ENCODE peak calls at places on chromosomes 2 and 18, in seven cellular contexts. F, G, U, T, C, D and Z are unnamed samples.

GRCh38 chr2:143442203-143442602 is 313.0 kb downstream of the ARHGAP15 start:
- DNase-seq in F (no peak), G (no peak), U (peak), T (no peak), C (no peak), D (no peak), Z (no peak)

GRCh38 chr2:28747714-28748113 is 3.9 kb upstream of the PPP1CB start:
- DNase-seq in F (no peak), G (no peak), U (no peak), T (no peak), C (no peak), D (peak), Z (no peak)

GRCh38 chr2:153584244-153584643 is 105.7 kb upstream of the RPRM start:
- DNase-seq in F (no peak), G (no peak), U (no peak), T (no peak), C (no peak), D (no peak), Z (no peak)

GRCh38 chr2:3466966-3467365 is 52.4 kb downstream of the ADI1 start:
- DNase-seq in F (no peak), G (no peak), U (no peak), T (no peak), C (no peak), D (no peak), Z (no peak)

GRCh38 chr2:142472382-142472781 is 341.6 kb upstream of the LRP1B start:
- DNase-seq in F (no peak), G (no peak), U (no peak), T (no peak), C (no peak), D (no peak), Z (no peak)

GRCh38 chr18:3869848-3870247 is 419.9 kb downstream of the TGIF1 start:
- DNase-seq in F (no peak), G (no peak), U (no peak), T (no peak), C (no peak), D (peak), Z (no peak)

GRCh38 chr2:233037078-233037477 is 4.6 kb downstream of the NEU2 start:
- DNase-seq in F (no peak), G (peak), U (no peak), T (no peak), C (no peak), D (no peak), Z (no peak)

GRCh38 chr2:171319164-171319810 is 114.5 kb downstream of the METTL8 start:
- DNase-seq in F (no peak), G (no peak), U (no peak), T (peak), C (no peak), D (no peak), Z (no peak)

GRCh38 chr2:25250331-25251031 is 82.1 kb upstream of the POMC start:
- DNase-seq in F (peak), G (no peak), U (no peak), T (no peak), C (no peak), D (no peak), Z (no peak)

GRCh38 chr2:97963880-97964279 is 31.9 kb downstream of the TMEM131 start:
- DNase-seq in F (no peak), G (no peak), U (no peak), T (no peak), C (no peak), D (no peak), Z (no peak)

GRCh38 chr2:214651451-214651850 is 158.0 kb downstream of the BARD1 start:
- DNase-seq in F (no peak), G (no peak), U (no peak), T (no peak), C (no peak), D (no peak), Z (no peak)

GRCh38 chr2:121884515-121884915 is 129.1 kb downstream of the TSN start:
- DNase-seq in F (peak), G (no peak), U (no peak), T (no peak), C (no peak), D (no peak), Z (no peak)

GRCh38 chr2:241150660-241151530 is 628 bp downstream of the PPP1R7 start:
- DNase-seq in F (no peak), G (no peak), U (peak), T (no peak), C (no peak), D (no peak), Z (no peak)

GRCh38 chr2:68832161-68832869 is 38.9 kb downstream of the BMP10 start:
- DNase-seq in F (peak), G (no peak), U (no peak), T (peak), C (peak), D (no peak), Z (peak)

GRCh38 chr2:240664622-240665021 is 18.1 kb downstream of the AQP12B start:
- DNase-seq in F (no peak), G (no peak), U (no peak), T (no peak), C (no peak), D (no peak), Z (peak)

GRCh38 chr2:219002395-219003266 is 9.4 kb upstream of the CRYBA2 start:
- DNase-seq in F (peak), G (no peak), U (peak), T (peak), C (no peak), D (peak), Z (no peak)

GRCh38 chr2:220076734-220077133 is 449.3 kb downstream of the SLC4A3 start:
- DNase-seq in F (peak), G (peak), U (peak), T (no peak), C (peak), D (no peak), Z (no peak)

GRCh38 chr2:55010149-55010591 is 40.1 kb downstream of the RTN4 start:
- DNase-seq in F (peak), G (peak), U (peak), T (peak), C (no peak), D (no peak), Z (no peak)

GRCh38 chr2:119641562-119642258 is 37.3 kb upstream of the TMEM177 start:
- DNase-seq in F (peak), G (peak), U (peak), T (peak), C (peak), D (peak), Z (no peak)

GRCh38 chr2:110099036-110099420 is 16.6 kb downstream of the MALL start:
- DNase-seq in F (peak), G (no peak), U (no peak), T (no peak), C (no peak), D (no peak), Z (peak)

GRCh38 chr18:45606007-45606406 is 9.3 kb upstream of the SLC14A2 start:
- DNase-seq in F (no peak), G (no peak), U (no peak), T (no peak), C (no peak), D (no peak), Z (no peak)

GRCh38 chr2:233419626-233420431 is 65.5 kb downstream of the DGKD start:
- DNase-seq in F (peak), G (no peak), U (no peak), T (peak), C (peak), D (no peak), Z (no peak)

GRCh38 chr18:23970161-23971153 is 44.1 kb upstream of the TTC39C start:
- DNase-seq in F (no peak), G (no peak), U (no peak), T (peak), C (no peak), D (peak), Z (no peak)